ENCODE peak calls at places on chromosomes 12 and 14, in eight cellular contexts. Z, I, X, E, C, R, F and U are unnamed samples.

GRCh38 chr14:92863281-92863680 is 59.7 kb upstream of the CHGA start:
- DNase-seq in E (no peak), Z (no peak), R (no peak), X (peak), C (no peak), I (no peak), F (peak), U (no peak)

GRCh38 chr12:1633459-1633858 is 4.4 kb downstream of the WNT5B start:
- DNase-seq in R (no peak), C (no peak), I (no peak), E (no peak), X (no peak), Z (no peak), F (no peak), U (no peak)

GRCh38 chr12:1670815-1671268 is 20.0 kb upstream of the ADIPOR2 start:
- DNase-seq in R (no peak), F (no peak), C (no peak), I (no peak), X (no peak), E (no peak), Z (no peak), U (no peak)

GRCh38 chr12:124734224-124734788 is 129.4 kb downstream of the SCARB1 start:
- DNase-seq in F (peak), Z (no peak), X (no peak), E (no peak), C (no peak), I (no peak), R (peak), U (no peak)

GRCh38 chr14:70359076-70359424 is 433 bp downstream of the COX16 start:
- DNase-seq in R (no peak), I (no peak), X (peak), F (no peak), E (no peak), Z (no peak), C (peak), U (no peak)

GRCh38 chr12:29041621-29042020 is 107.5 kb upstream of the FAR2 start:
- DNase-seq in F (peak), I (no peak), X (no peak), C (no peak), E (peak), Z (no peak), R (no peak), U (no peak)

GRCh38 chr12:117118838-117119591 is 19.8 kb upstream of the TESC start:
- DNase-seq in I (no peak), F (no peak), X (peak), Z (no peak), R (peak), C (no peak), E (no peak), U (no peak)

GRCh38 chr14:50705026-50705593 is 37.0 kb upstream of the SAV1 start:
- DNase-seq in I (no peak), C (no peak), R (no peak), Z (no peak), F (no peak), X (no peak), E (no peak), U (no peak)

GRCh38 chr12:70556179-70556869 is 80.9 kb downstream of the PTPRB start:
- DNase-seq in R (no peak), C (no peak), E (no peak), F (no peak), I (no peak), Z (no peak), X (no peak), U (no peak)

GRCh38 chr14:25431211-25432076 is 381.5 kb upstream of the STXBP6 start:
- DNase-seq in Z (no peak), X (peak), I (no peak), E (no peak), F (no peak), C (no peak), R (peak), U (no peak)

GRCh38 chr12:92068441-92068840 is 77.2 kb downstream of the BTG1 start:
- DNase-seq in F (peak), R (no peak), C (no peak), E (no peak), X (peak), Z (no peak), I (no peak), U (no peak)

GRCh38 chr12:132356686-132357622 is 27.6 kb upstream of the GALNT9 start:
- DNase-seq in C (no peak), E (no peak), X (no peak), I (no peak), F (peak), R (peak), Z (peak), U (no peak)

GRCh38 chr12:25054076-25054782 is 105.3 kb upstream of the BCAT1 start:
- DNase-seq in E (no peak), R (no peak), I (no peak), Z (no peak), C (no peak), X (no peak), F (peak), U (no peak)

GRCh38 chr12:66144796-66145754 is 14.5 kb upstream of the LLPH start:
- DNase-seq in F (peak), R (peak), I (no peak), E (no peak), X (peak), C (no peak), Z (no peak), U (no peak)

GRCh38 chr12:76006028-76006916 is 25.3 kb downstream of the PHLDA1 start:
- DNase-seq in R (no peak), Z (no peak), C (no peak), E (no peak), F (peak), I (no peak), X (peak), U (no peak)

GRCh38 chr12:130634866-130635265 is 81.2 kb downstream of the RIMBP2 start:
- DNase-seq in R (no peak), E (no peak), I (no peak), X (peak), C (no peak), F (no peak), Z (no peak), U (no peak)

GRCh38 chr14:99514552-99515300 is 33.5 kb downstream of the CCNK start:
- DNase-seq in I (no peak), C (no peak), X (no peak), R (no peak), F (no peak), Z (peak), E (no peak), U (no peak)

GRCh38 chr12:87171356-87171755 is 857.8 kb downstream of the C12orf50 start:
- DNase-seq in E (no peak), C (no peak), F (no peak), I (no peak), X (no peak), R (no peak), Z (no peak), U (no peak)